ENCODE peak calls at places on chromosomes 3 and 15, in eight cellular contexts. Z is testis; A is HAP-1; T is thoracic aorta; F is lower lobe of right lung; V is effector memory CD4-positive, alpha-beta T cell; M is heart right ventricle; E is H7. O is an unnamed sample.

GRCh38 chr15:57033715-57034439 is 115.4 kb downstream of the TCF12 start:
- DNase-seq in M (no peak), T (no peak), A (no peak), Z (no peak), V (no peak), E (no peak), F (no peak), O (no peak)

GRCh38 chr15:45114076-45114750 is at the start of the genes DUOX2 and DUOXA2:
- DNase-seq in F (no peak), V (no peak), A (no peak), E (peak; percentile 70), Z (no peak), M (no peak), T (no peak), O (no peak)

GRCh38 chr15:31434418-31435255 is 108.0 kb downstream of the KLF13 start:
- DNase-seq in A (no peak), Z (peak; percentile 54), F (peak; percentile 83), V (peak; percentile 78), T (no peak), E (no peak), M (peak; percentile 49), O (peak; percentile 92)

GRCh38 chr3:45954306-45954705 is 11.0 kb downstream of the CXCR6 start:
- DNase-seq in V (no peak), A (no peak), Z (no peak), M (no peak), F (no peak), T (no peak), E (no peak), O (no peak)

GRCh38 chr15:70703066-70703465 is 60.3 kb downstream of the UACA start:
- DNase-seq in M (no peak), T (no peak), V (no peak), A (no peak), E (no peak), F (no peak), Z (no peak), O (no peak)

GRCh38 chr3:126212629-126213375 is 32.4 kb upstream of the ALDH1L1 start:
- DNase-seq in E (peak; percentile 89), T (no peak), F (peak; percentile 54), V (no peak), Z (peak; percentile 66), M (peak; percentile 37), A (peak; percentile 68), O (no peak)

GRCh38 chr3:71120012-71120411 is 463.5 kb downstream of the FOXP1 start:
- DNase-seq in V (no peak), M (no peak), A (no peak), E (no peak), F (no peak), Z (no peak), T (no peak), O (no peak)

GRCh38 chr3:52827866-52828376 is 2.6 kb downstream of the ITIH4 start:
- DNase-seq in M (no peak), E (peak; percentile 83), T (no peak), A (no peak), Z (no peak), F (no peak), V (no peak), O (no peak)

GRCh38 chr15:75208501-75209288 is 7.0 kb downstream of the C15orf39 start:
- DNase-seq in V (no peak), E (no peak), M (no peak), A (no peak), Z (no peak), T (no peak), F (no peak), O (no peak)

GRCh38 chr3:98395111-98395510 is 4.6 kb downstream of the OR5K3 start:
- DNase-seq in E (no peak), A (no peak), Z (no peak), T (no peak), F (no peak), V (no peak), M (no peak), O (no peak)

GRCh38 chr3:170414202-170414663 is 4.4 kb upstream of the CLDN11 start:
- DNase-seq in V (no peak), A (peak; percentile 71), T (no peak), E (peak; percentile 63), M (peak; percentile 25), F (no peak), Z (peak; percentile 75), O (peak; percentile 76)

GRCh38 chr3:186609247-186609868 is 3.5 kb upstream of the AHSG start:
- DNase-seq in V (no peak), Z (peak; percentile 26), E (no peak), M (no peak), T (no peak), F (no peak), A (peak; percentile 21), O (peak; percentile 15)

GRCh38 chr3:134362670-134363380 is 11.4 kb downstream of the AMOTL2 start:
- DNase-seq in E (peak; percentile 61), A (no peak), T (no peak), F (peak; percentile 29), M (no peak), V (no peak), Z (no peak), O (no peak)

GRCh38 chr3:134360046-134360445 is 14.2 kb downstream of the AMOTL2 start:
- DNase-seq in Z (no peak), M (no peak), V (no peak), T (no peak), F (peak; percentile 45), E (peak; percentile 31), A (no peak), O (no peak)

GRCh38 chr3:134359121-134360010 is 14.9 kb downstream of the AMOTL2 start:
- DNase-seq in M (no peak), E (peak; percentile 40), Z (no peak), F (peak; percentile 41), T (no peak), A (no peak), V (no peak), O (no peak)

GRCh38 chr3:134362221-134362620 is 12.0 kb downstream of the AMOTL2 start:
- DNase-seq in V (no peak), Z (no peak), A (no peak), M (no peak), T (no peak), F (peak; percentile 12), E (peak; percentile 28), O (no peak)

GRCh38 chr3:134361162-134361831 is 12.9 kb downstream of the AMOTL2 start:
- DNase-seq in E (peak; percentile 40), F (peak; percentile 42), A (no peak), Z (no peak), M (no peak), T (no peak), V (no peak), O (no peak)
- H3K36me3 ChIP-seq in E (peaks cover 74% of the 10 kb centered on the region), F (peaks cover 92% of the 10 kb centered on the region), A (peaks cover 91% of the 10 kb centered on the region), Z (no peaks in the 10 kb centered on the region), M (peaks cover 85% of the 10 kb centered on the region), T (peaks cover 80% of the 10 kb centered on the region), V (no peaks in the 10 kb centered on the region), O (peaks cover 95% of the 10 kb centered on the region)

GRCh38 chr3:140920029-140920428 is 21.6 kb upstream of the SLC25A36 start:
- DNase-seq in M (no peak), F (no peak), T (no peak), Z (no peak), A (no peak), V (no peak), E (no peak), O (no peak)
- H3K36me3 ChIP-seq in M (no peaks in the 10 kb centered on the region), F (no peaks in the 10 kb centered on the region), T (no peaks in the 10 kb centered on the region), Z (no peaks in the 10 kb centered on the region), A (no peaks in the 10 kb centered on the region), V (no peaks in the 10 kb centered on the region), E (no peaks in the 10 kb centered on the region), O (no peaks in the 10 kb centered on the region)

GRCh38 chr3:32147935-32148334 is 41.5 kb downstream of the GPD1L start:
- DNase-seq in A (no peak), F (no peak), T (no peak), E (peak; percentile 10), V (no peak), M (no peak), Z (no peak), O (no peak)

GRCh38 chr3:32146669-32147315 is 40.4 kb downstream of the GPD1L start:
- DNase-seq in Z (no peak), M (no peak), A (no peak), F (no peak), E (no peak), V (no peak), T (no peak), O (no peak)

GRCh38 chr3:32148356-32148755 is 41.9 kb downstream of the GPD1L start:
- DNase-seq in Z (no peak), E (no peak), F (no peak), M (no peak), A (no peak), V (no peak), T (no peak), O (no peak)

GRCh38 chr3:32143849-32144757 is 37.7 kb downstream of the GPD1L start:
- DNase-seq in F (no peak), E (no peak), A (peak; percentile 78), T (peak; percentile 7), V (peak; percentile 9), Z (peak; percentile 75), M (peak; percentile 71), O (peak; percentile 90)

GRCh38 chr3:32147509-32147908 is 41.1 kb downstream of the GPD1L start:
- DNase-seq in F (no peak), E (peak; percentile 7), M (no peak), V (no peak), T (no peak), A (no peak), Z (no peak), O (no peak)
- H3K36me3 ChIP-seq in F (peaks cover 64% of the 10 kb centered on the region), E (no peaks in the 10 kb centered on the region), M (peaks cover 23% of the 10 kb centered on the region), V (peaks cover 31% of the 10 kb centered on the region), T (no peaks in the 10 kb centered on the region), A (no peaks in the 10 kb centered on the region), Z (no peaks in the 10 kb centered on the region), O (no peaks in the 10 kb centered on the region)

GRCh38 chr3:49329201-49329600 is 10.7 kb downstream of the USP4 start:
- DNase-seq in E (no peak), V (no peak), A (no peak), M (no peak), Z (no peak), F (no peak), T (no peak), O (no peak)
- H3K36me3 ChIP-seq in E (peaks cover 15% of the 10 kb centered on the region), V (peaks cover 63% of the 10 kb centered on the region), A (peaks cover 65% of the 10 kb centered on the region), M (peaks cover 71% of the 10 kb centered on the region), Z (no peaks in the 10 kb centered on the region), F (peaks cover 99% of the 10 kb centered on the region), T (peaks cover 70% of the 10 kb centered on the region), O (peaks cover 68% of the 10 kb centered on the region)

DNA sequence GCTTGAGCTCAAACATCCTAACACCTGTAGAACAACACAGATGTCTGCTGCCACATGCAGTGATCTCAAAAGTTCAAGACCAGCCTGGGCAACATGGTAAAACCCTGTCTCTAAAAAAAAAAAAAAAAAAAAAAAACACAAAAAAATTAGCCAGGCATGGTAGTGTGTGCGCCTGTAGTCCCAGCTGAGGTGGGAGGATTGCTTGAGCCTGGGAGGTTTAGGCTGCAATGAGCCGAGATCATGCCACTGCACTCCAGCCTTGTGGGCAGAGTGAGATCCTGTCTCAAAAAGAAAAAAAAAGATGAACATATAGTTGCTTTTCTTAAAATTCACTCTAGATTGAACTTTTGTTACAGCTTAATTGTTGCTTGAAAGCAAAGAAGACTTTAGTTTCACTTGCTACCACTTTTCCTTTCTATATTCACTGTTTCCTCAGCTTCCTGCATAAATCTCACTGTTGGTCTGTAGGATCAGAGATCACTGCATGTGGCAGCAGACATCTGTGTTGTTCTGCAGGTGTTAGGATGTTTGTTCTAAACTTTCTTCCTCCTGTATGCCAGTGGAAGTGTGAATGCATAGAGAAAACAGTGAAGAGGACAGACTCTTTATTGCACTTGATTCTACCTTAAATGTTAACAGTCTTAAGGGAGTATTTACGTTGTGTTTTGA is 12.6 kb downstream of the RAB11A start:
- DNase-seq in M (no peak), Z (no peak), V (no peak), A (no peak), F (no peak), E (no peak), T (no peak), O (no peak)
- H3K36me3 ChIP-seq in M (peaks cover 46% of the 10 kb centered on the region), Z (no peaks in the 10 kb centered on the region), V (peaks cover 41% of the 10 kb centered on the region), A (peaks cover 70% of the 10 kb centered on the region), F (peaks cover 99% of the 10 kb centered on the region), E (peaks cover 15% of the 10 kb centered on the region), T (peaks cover 22% of the 10 kb centered on the region), O (peaks cover 66% of the 10 kb centered on the region)

O was measured in brain microvascular endothelial cell.